ENCODE peak calls at places on chromosomes 7 and 10, in five cellular contexts. E is testis, W is IMR-90, J is Peyer's patch, L is H1. K is an unnamed sample.

GRCh38 chr10:60606343-60607080 is 171.8 kb upstream of the CDK1 start:
- DNase-seq in W (peak), J (no peak), L (no peak), E (no peak), K (no peak)

GRCh38 chr7:149769915-149770314 is 3.5 kb downstream of the ZNF467 start:
- DNase-seq in L (no peak), W (no peak), J (no peak), E (no peak), K (no peak)

GRCh38 chr10:116850058-116850611 is 836 bp downstream of the ENO4 start:
- DNase-seq in W (no peak), L (no peak), E (no peak), J (no peak), K (no peak)

GRCh38 chr10:25815999-25816768 is 117.8 kb upstream of the MYO3A start:
- DNase-seq in W (no peak), J (no peak), E (no peak), L (no peak), K (no peak)

GRCh38 chr7:30240401-30240800 is 44.0 kb upstream of the ZNRF2 start:
- DNase-seq in J (no peak), W (no peak), L (no peak), E (no peak), K (no peak)

GRCh38 chr10:63515002-63515763 is 6.0 kb upstream of the REEP3 start:
- DNase-seq in E (no peak), W (peak), J (no peak), L (no peak), K (no peak)

GRCh38 chr10:89478085-89478738 is 57.2 kb downstream of the SLC16A12 start:
- DNase-seq in L (peak), J (no peak), E (no peak), W (no peak), K (no peak)

GRCh38 chr7:130961128-130961601 is 227.2 kb upstream of the KLF14 start:
- DNase-seq in W (peak), E (no peak), J (peak), L (no peak), K (no peak)

GRCh38 chr7:38881015-38881414 is 28.0 kb downstream of the VPS41 start:
- DNase-seq in L (no peak), J (no peak), E (no peak), W (no peak), K (no peak)

GRCh38 chr7:86668315-86668714 is 24.6 kb downstream of the GRM3 start:
- DNase-seq in L (no peak), J (no peak), W (no peak), E (no peak), K (no peak)

GRCh38 chr7:126768836-126769235 is 483.9 kb downstream of the GRM8 start:
- DNase-seq in L (no peak), J (no peak), W (no peak), E (no peak), K (no peak)

GRCh38 chr10:22437620-22438588 is 92.6 kb downstream of the SPAG6 start:
- DNase-seq in E (peak), J (no peak), L (no peak), W (peak), K (no peak)

GRCh38 chr7:11751807-11752389 is 80.1 kb downstream of the THSD7A start:
- DNase-seq in W (no peak), E (no peak), J (no peak), L (no peak), K (no peak)

GRCh38 chr7:82506702-82507101 is 63.1 kb upstream of the CACNA2D1 start:
- DNase-seq in E (no peak), L (no peak), W (peak), J (no peak), K (no peak)

GRCh38 chr10:43904831-43905230 is 256.1 kb upstream of the ZNF32 start:
- DNase-seq in W (no peak), J (no peak), E (no peak), L (no peak), K (no peak)

GRCh38 chr7:4026941-4027340 is 655.2 kb upstream of the FOXK1 start:
- DNase-seq in L (no peak), E (no peak), W (no peak), J (no peak), K (no peak)

GRCh38 chr10:129942936-129943724 is 20.9 kb downstream of the EBF3 start:
- DNase-seq in L (no peak), E (no peak), J (no peak), W (no peak), K (no peak)

GRCh38 chr7:140342732-140343514 is 55.4 kb downstream of the SLC37A3 start:
- DNase-seq in J (no peak), W (peak), E (peak), L (peak), K (no peak)

GRCh38 chr7:107937514-107937913 is 46.5 kb downstream of the DLD start:
- DNase-seq in J (no peak), W (no peak), E (no peak), L (no peak), K (no peak)

GRCh38 chr10:52387744-52388143 is 73.7 kb downstream of the DKK1 start:
- DNase-seq in J (no peak), L (no peak), W (no peak), E (no peak), K (no peak)

GRCh38 chr7:129644634-129645230 is 33.2 kb downstream of the NRF1 start:
- DNase-seq in E (no peak), L (no peak), J (no peak), W (peak), K (no peak)

GRCh38 chr10:33336606-33337334 is 2.3 kb upstream of the NRP1 start:
- DNase-seq in L (peak), J (no peak), W (no peak), E (peak), K (no peak)

GRCh38 chr10:78301891-78302738 is 268.5 kb downstream of the RPS24 start:
- DNase-seq in J (no peak), L (peak), W (peak), E (no peak), K (no peak)

GRCh38 chr7:8035647-8036518 is 67.3 kb downstream of the GLCCI1 start:
- DNase-seq in J (no peak), W (peak), L (peak), E (no peak), K (no peak)

GRCh38 chr10:68618234-68618633 is 58.1 kb downstream of the TET1 start:
- DNase-seq in L (no peak), W (no peak), J (no peak), E (no peak), K (no peak)

DNA sequence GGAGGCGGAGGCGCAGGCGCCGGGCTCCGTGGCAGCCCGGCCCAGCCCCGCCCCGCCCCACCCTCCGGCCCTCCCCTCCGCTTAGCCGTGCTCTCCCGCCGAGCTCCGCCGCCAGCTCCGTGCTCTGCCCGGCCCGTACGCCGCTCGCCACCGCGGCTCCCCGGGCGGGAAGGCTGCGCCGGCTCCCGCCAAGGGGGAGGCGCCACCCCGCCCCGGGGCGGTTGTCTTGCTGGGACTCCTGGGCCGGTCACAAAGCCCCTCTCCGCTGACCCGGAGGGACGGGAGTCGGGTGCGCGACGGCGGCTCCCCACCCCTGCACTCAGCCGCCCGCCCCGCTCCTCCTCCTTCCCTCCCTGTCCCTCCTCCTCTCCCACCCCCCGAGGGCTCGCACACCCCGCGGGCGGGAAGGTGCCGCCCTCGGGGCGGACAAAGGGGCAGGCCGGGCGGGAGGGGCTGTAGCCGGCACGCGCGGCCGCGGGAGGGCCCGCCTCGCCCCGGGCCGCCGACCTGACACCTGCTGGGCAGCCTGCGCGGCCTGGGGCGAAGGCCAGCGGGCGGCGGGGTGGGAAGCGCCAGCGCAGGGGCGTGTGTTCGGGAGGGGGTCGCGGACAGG is 11.5 kb upstream of the SP8 start:
- DNase-seq in E (no peak), W (no peak), J (no peak), L (peak), K (no peak)
- TF ChIP-seq POLR2A in E (no peak), W (no peak), J (peak), L (no peak), K (no peak)

DNA sequence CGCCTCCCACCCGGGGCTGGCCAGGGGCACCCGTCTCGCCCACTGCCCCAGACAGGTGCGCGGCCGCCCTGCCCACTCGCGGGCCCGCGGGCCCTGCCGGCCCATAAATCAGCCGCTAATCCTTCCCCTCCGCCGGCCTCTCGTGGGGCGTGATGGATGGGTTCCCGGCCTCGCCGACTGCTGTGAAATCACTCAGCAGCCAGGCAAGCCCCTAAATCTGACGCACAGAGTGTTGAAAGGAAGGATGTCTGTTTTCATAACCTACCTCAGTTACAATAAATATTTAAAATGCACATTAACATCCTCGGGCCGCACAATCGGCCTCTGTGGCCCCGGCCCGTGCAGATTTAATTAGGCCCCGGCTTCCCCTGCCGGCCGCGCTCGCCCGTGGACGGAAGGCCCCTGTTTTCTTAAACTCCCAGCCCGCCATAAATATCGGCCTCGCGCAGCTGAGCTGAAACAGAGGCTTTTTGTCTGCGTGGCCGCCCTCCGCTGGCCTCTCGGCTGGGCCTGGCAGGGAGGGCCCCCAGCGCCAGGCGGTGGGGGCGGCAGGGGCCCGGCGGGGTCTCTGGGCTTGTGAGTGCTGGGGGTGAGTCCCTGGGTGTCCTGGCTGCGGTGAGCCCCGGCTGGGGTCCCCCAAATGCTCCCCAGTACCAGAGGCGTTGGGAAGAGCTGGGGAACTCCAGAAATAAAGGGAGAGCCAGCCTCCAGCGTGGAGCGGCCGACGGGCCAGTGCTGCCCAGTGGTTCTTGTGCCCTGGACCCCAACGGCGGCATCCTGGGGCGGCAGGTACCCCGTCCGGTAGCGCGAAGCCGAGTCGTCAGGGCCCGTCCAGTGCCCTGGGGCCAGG is 90.7 kb downstream of the UNCX start:
- DNase-seq in L (no peak), E (peak), W (no peak), J (no peak), K (no peak)
- H3K27ac ChIP-seq in L (no peak), E (no peak), W (no peak), J (no peak), K (no peak)

GRCh38 chr10:132631348-132631735 is 93.8 kb downstream of the INPP5A start:
- DNase-seq in L (no peak), E (peak), J (no peak), W (no peak), K (no peak)
- TF ChIP-seq POLR2A in L (no peak), E (no peak), J (no peak), W (no peak), K (no peak)

GRCh38 chr10:103659674-103660363 is 166.3 kb downstream of the NEURL1 start:
- DNase-seq in E (peak), W (peak), L (no peak), J (peak), K (no peak)
- H3K27ac ChIP-seq in E (peak), W (peak), L (no peak), J (peak), K (peak)

DNA sequence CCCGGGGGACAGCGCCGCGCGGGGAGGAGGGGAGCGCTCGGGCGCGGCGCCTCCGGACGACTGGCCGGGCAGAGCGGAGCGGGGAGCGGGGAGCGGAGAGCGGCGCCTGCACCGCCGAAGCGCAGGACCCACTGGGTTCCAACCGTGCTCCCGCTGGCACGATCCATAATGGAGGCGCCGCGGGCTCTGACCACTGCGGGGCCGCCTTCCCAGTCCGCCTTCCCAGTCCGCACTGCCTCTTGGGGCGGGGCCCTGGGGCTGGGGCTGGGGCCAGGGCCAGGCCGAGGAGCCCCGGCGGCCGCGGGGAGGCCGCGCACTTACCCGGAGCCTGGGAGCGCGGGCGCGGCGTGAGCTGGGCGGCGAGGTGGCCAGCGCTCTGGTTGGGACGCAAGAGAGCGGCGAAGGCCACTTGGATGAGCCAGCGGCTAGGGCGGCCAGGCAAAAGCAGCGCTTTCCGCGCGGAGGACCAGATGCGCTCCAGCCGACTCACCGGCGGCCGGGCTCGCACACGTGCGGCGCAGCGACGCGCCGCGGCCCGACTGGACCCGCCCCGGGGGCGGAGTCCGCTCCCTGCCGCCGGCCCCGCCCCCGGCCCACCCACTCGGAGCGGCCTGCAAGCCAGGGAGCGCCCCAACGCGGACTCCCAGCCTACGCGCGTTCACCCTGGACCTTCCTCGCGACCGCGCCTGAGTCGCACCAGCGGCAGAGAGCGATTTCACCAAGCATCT is at the start of gene PUS7:
- DNase-seq in E (peak), W (peak), L (peak), J (peak), K (peak)
- TF ChIP-seq POLR2A in E (no peak), W (peak), L (peak), J (peak), K (no peak)

DNA sequence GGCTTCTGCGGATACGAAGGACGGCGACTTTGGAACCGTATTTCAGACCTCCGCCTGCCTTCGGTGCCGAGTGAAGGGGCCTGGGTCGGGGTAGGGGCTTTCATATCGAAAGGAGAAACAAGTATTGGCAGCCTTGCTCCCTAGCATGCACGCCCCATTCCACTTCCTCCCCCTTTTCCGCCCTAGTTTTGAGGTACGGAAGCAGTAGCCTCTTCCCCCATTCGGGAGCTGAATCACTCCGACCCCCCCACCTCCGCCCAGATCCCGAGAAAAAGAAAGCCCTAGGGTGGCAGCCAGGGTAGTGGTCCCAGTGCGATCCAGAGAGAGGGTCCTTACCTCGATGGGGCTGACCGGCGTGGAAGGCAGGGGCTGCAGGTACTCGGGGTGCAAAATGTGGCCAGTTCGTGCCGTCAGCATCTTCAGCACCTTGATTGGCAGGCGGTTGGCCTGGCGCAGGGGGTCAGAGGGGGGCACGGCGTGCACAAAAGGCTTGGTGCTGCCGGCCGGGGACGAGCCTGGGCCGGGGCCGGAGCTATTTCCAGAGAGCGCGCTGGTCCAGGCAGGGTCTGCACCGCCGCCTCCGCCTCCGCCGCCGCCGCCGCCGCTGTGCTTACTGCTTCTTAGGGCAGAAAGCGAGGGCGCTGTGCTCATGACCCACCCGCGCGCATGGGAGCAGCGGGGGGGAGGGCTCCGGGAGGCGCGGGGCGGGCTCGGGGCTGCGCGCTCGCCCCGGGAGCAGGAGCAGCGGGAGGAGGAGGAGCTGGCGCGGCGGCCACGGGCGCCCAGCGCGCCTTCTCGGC is 595 bp downstream of the ZNF503 start:
- DNase-seq in W (peak), E (peak), J (no peak), L (peak), K (no peak)
- H3K27ac ChIP-seq in W (peak), E (peak), J (peak), L (no peak), K (peak)

K was measured in esophagus squamous epithelium.